ENCODE peak calls at places on chromosome 5, in six cellular contexts. H is adrenal gland, Z is GM23248, M is ovary, A is mucosa of descending colon, D is pancreas. K is an unnamed sample.

GRCh38 chr5:147673276-147673675 is 109.3 kb downstream of the JAKMIP2 start:
- DNase-seq in H (no peak), A (no peak), Z (no peak), D (no peak), M (no peak), K (no peak)

GRCh38 chr5:119105971-119106370 is 35.1 kb downstream of the DMXL1 start:
- DNase-seq in H (no peak), Z (no peak), D (no peak), M (no peak), A (no peak), K (no peak)

GRCh38 chr5:127330116-127330515 is 39.5 kb downstream of the MEGF10 start:
- DNase-seq in A (no peak), H (no peak), M (no peak), D (no peak), Z (peak; percentile 37), K (no peak)

GRCh38 chr5:132209131-132209530 is 18.5 kb downstream of the P4HA2 start:
- DNase-seq in A (no peak), H (no peak), M (no peak), D (no peak), Z (no peak), K (no peak)

GRCh38 chr5:141003791-141004601 is 37.7 kb downstream of the PCDHAC2 start:
- DNase-seq in Z (peak; percentile 4), M (no peak), A (no peak), D (peak; percentile 12), H (no peak), K (peak; percentile 75)

GRCh38 chr5:123119334-123119986 is 30.4 kb downstream of the PRDM6 start:
- DNase-seq in A (peak; percentile 14), M (peak; percentile 38), H (no peak), D (no peak), Z (peak; percentile 65), K (no peak)

GRCh38 chr5:103218164-103218563 is 40.4 kb upstream of the MACIR start:
- DNase-seq in M (no peak), D (no peak), Z (peak; percentile 28), H (no peak), A (no peak), K (no peak)

GRCh38 chr5:76371955-76372319 is 31.1 kb upstream of the IQGAP2 start:
- DNase-seq in Z (no peak), H (peak; percentile 9), A (no peak), M (no peak), D (no peak), K (no peak)

GRCh38 chr5:177189416-177189815 is 55.8 kb downstream of the NSD1 start:
- DNase-seq in H (no peak), Z (peak; percentile 46), M (no peak), A (no peak), D (no peak), K (no peak)

GRCh38 chr5:10069781-10070313 is 179.8 kb downstream of the ATPSCKMT start:
- DNase-seq in D (no peak), H (no peak), M (no peak), A (no peak), Z (no peak), K (no peak)

GRCh38 chr5:124634820-124635323 is 111.6 kb downstream of the ZNF608 start:
- DNase-seq in Z (peak; percentile 75), M (no peak), H (no peak), A (no peak), D (no peak), K (no peak)

GRCh38 chr5:124634228-124634819 is 112.1 kb downstream of the ZNF608 start:
- DNase-seq in D (no peak), M (no peak), A (no peak), H (no peak), Z (peak; percentile 63), K (no peak)

GRCh38 chr5:124631874-124632550 is 114.4 kb downstream of the ZNF608 start:
- DNase-seq in M (no peak), Z (no peak), H (no peak), D (no peak), A (no peak), K (no peak)

GRCh38 chr5:124630767-124631704 is 115.4 kb downstream of the ZNF608 start:
- DNase-seq in A (no peak), H (no peak), Z (peak; percentile 76), M (no peak), D (no peak), K (no peak)

DNA sequence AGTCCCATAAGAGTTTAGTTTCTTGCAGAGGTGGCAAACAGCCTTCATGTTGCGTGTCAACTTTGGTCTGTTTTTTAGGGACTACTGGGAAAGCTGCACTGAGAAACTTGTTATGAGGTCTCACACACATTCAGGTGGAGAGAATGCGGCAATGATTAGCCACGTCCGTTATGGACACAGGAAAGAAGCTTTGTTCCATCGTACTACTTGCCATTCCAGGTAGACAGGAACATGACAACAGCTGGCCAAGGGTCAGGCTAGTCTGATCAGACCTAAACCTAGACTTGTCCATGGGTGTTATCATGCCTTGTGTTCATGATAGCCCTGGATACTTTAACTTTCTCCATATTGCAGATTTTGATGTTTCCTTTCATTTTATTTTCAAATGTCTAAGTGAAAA is 113.2 kb downstream of the ZNF608 start:
- DNase-seq in D (no peak), M (no peak), Z (no peak), A (no peak), H (no peak), K (no peak)
- H3K4me1 ChIP-seq in D (peaks cover 6% of the 10 kb centered on the region), M (no peaks in the 10 kb centered on the region), Z (peaks cover 46% of the 10 kb centered on the region), A (no peaks in the 10 kb centered on the region), H (peaks cover 22% of the 10 kb centered on the region), K (no peaks in the 10 kb centered on the region)

DNA sequence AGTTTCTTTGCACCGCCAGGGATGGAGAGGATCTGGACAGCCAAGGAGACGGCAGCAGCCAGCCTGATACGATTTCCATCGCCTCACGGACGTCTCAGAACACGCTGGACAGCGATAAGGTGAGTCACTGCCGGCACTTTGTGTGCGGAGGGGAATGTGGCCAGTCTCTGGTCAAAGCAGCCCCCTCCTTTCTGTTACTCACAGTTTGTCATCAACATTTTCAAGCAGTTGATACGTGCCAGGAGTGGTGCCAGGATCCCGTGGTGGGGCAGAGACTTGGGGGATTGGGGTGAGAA is 175.1 kb upstream of the OTULINL start:
- DNase-seq in D (no peak), Z (peak; percentile 97), H (no peak), A (no peak), M (peak; percentile 37), K (no peak)
- H3K4me1 ChIP-seq in D (no peaks in the 10 kb centered on the region), Z (peaks cover 74% of the 10 kb centered on the region), H (peaks cover 40% of the 10 kb centered on the region), A (no peaks in the 10 kb centered on the region), M (peaks cover 19% of the 10 kb centered on the region), K (no peaks in the 10 kb centered on the region)

GRCh38 chr5:150579462-150580400 is 60.7 kb upstream of the SYNPO start:
- DNase-seq in Z (peak; percentile 35), A (peak; percentile 42), D (no peak), M (peak; percentile 17), H (peak; percentile 21), K (no peak)

GRCh38 chr5:150580917-150581316 is 59.5 kb upstream of the SYNPO start:
- DNase-seq in D (no peak), H (no peak), Z (no peak), A (no peak), M (peak; percentile 16), K (no peak)

GRCh38 chr5:150584561-150585335 is 55.7 kb upstream of the SYNPO start:
- DNase-seq in Z (no peak), H (no peak), M (no peak), A (peak; percentile 71), D (no peak), K (no peak)

GRCh38 chr5:150583541-150584225 is 56.8 kb upstream of the SYNPO start:
- DNase-seq in M (no peak), D (no peak), A (no peak), Z (no peak), H (no peak), K (no peak)

GRCh38 chr5:150582281-150582791 is 58.1 kb upstream of the SYNPO start:
- DNase-seq in Z (no peak), A (peak; percentile 80), D (peak; percentile 80), M (peak; percentile 92), H (no peak), K (peak; percentile 28)
- H3K4me1 ChIP-seq in Z (no peaks in the 10 kb centered on the region), A (peaks cover 47% of the 10 kb centered on the region), D (peaks cover 7% of the 10 kb centered on the region), M (peaks cover 6% of the 10 kb centered on the region), H (peaks cover 18% of the 10 kb centered on the region), K (peaks cover 6% of the 10 kb centered on the region)

DNA sequence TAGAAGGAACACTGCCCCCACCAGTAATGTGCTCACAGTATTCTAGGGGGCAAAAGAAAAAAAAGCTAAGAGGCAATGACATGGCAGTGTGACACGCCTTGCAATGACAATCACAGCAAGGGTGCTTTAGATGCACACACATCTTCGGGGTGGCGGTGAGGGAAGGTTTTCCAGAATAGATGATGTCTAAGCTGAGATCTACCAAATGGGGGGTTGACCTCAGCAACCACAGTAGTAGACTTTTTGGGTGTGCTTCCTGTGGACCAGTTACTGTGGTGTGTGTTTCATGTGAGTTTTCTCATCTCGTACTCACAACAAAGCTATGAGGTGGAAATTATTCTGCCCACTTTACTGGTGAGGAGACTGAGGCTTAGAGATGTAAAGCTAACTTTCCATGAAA is 10.2 kb upstream of the IL12B start:
- DNase-seq in A (no peak), M (no peak), H (no peak), Z (no peak), D (no peak), K (no peak)
- H3K4me1 ChIP-seq in A (no peaks in the 10 kb centered on the region), M (no peaks in the 10 kb centered on the region), H (peaks cover 16% of the 10 kb centered on the region), Z (peaks cover 35% of the 10 kb centered on the region), D (no peaks in the 10 kb centered on the region), K (peaks cover 5% of the 10 kb centered on the region)

GRCh38 chr5:1109542-1110259 is 2.2 kb downstream of the SLC12A7 start:
- DNase-seq in M (no peak), H (no peak), D (no peak), Z (no peak), A (no peak), K (no peak)
- H3K4me1 ChIP-seq in M (peaks cover 8% of the 10 kb centered on the region), H (peaks cover 34% of the 10 kb centered on the region), D (peaks cover 43% of the 10 kb centered on the region), Z (no peaks in the 10 kb centered on the region), A (peaks cover 51% of the 10 kb centered on the region), K (peaks cover 19% of the 10 kb centered on the region)